ENCODE peak calls at places on chromosome 3, in four cellular contexts. One of them, this sample, is unnamed. For H3K4me1, the result is how much of the 10 kb centered on the place peaks cover.

GRCh38 chr3:12454076-12454807 is 30.0 kb upstream of the TSEN2 start:
- DNase-seq in stomach: no peak
- DNase-seq in suprapubic skin: no peak
- DNase-seq in right lobe of liver: peak
- DNase-seq in this sample: no peak

GRCh38 chr3:18806633-18807032 is 341.7 kb upstream of the KCNH8 start:
- DNase-seq in stomach: no peak
- DNase-seq in right lobe of liver: no peak
- DNase-seq in suprapubic skin: no peak
- DNase-seq in this sample: no peak

GRCh38 chr3:25021816-25022215 is 406.2 kb upstream of the RARB start:
- DNase-seq in suprapubic skin: no peak
- DNase-seq in right lobe of liver: no peak
- DNase-seq in stomach: no peak
- DNase-seq in this sample: no peak

GRCh38 chr3:56064684-56065083 is 403.6 kb downstream of the ERC2 start:
- DNase-seq in stomach: no peak
- DNase-seq in right lobe of liver: no peak
- DNase-seq in suprapubic skin: no peak
- DNase-seq in this sample: no peak

GRCh38 chr3:133135303-133135702 is 97.1 kb downstream of the TMEM108 start:
- DNase-seq in suprapubic skin: no peak
- DNase-seq in stomach: no peak
- DNase-seq in right lobe of liver: no peak
- DNase-seq in this sample: no peak

GRCh38 chr3:123880998-123881561 is 3.1 kb downstream of the MYLK start:
- DNase-seq in suprapubic skin: no peak
- DNase-seq in right lobe of liver: no peak
- DNase-seq in stomach: no peak
- DNase-seq in this sample: no peak

GRCh38 chr3:51391566-51392300 is 648 bp downstream of the RBM15B start:
- DNase-seq in stomach: peak
- DNase-seq in suprapubic skin: peak
- DNase-seq in right lobe of liver: no peak
- DNase-seq in this sample: peak

GRCh38 chr3:169285057-169285990 is 378.2 kb downstream of the MECOM start:
- DNase-seq in right lobe of liver: no peak
- DNase-seq in stomach: no peak
- DNase-seq in suprapubic skin: no peak
- DNase-seq in this sample: no peak

GRCh38 chr3:99895706-99896441 is 78.2 kb downstream of the CMSS1 start:
- DNase-seq in suprapubic skin: no peak
- DNase-seq in stomach: no peak
- DNase-seq in right lobe of liver: no peak
- DNase-seq in this sample: no peak

GRCh38 chr3:113834983-113835382 is 3.6 kb upstream of the GRAMD1C start:
- DNase-seq in suprapubic skin: no peak
- DNase-seq in stomach: no peak
- DNase-seq in right lobe of liver: no peak
- DNase-seq in this sample: no peak

GRCh38 chr3:122577409-122578028 is at the start of gene PARP15:
- DNase-seq in stomach: no peak
- DNase-seq in right lobe of liver: no peak
- DNase-seq in suprapubic skin: no peak
- DNase-seq in this sample: no peak

GRCh38 chr3:23697416-23697815 is 108.3 kb upstream of the UBE2E1 start:
- DNase-seq in stomach: no peak
- DNase-seq in suprapubic skin: no peak
- DNase-seq in right lobe of liver: no peak
- DNase-seq in this sample: no peak

GRCh38 chr3:111608378-111608777 is 13.2 kb upstream of the ZBED2 start:
- DNase-seq in right lobe of liver: no peak
- DNase-seq in stomach: no peak
- DNase-seq in suprapubic skin: no peak
- DNase-seq in this sample: no peak

GRCh38 chr3:119145500-119146167 is at the start of gene TEX55:
- DNase-seq in suprapubic skin: no peak
- DNase-seq in stomach: no peak
- DNase-seq in right lobe of liver: no peak
- DNase-seq in this sample: no peak

GRCh38 chr3:85251766-85252165 is 293.0 kb downstream of the CADM2 start:
- DNase-seq in right lobe of liver: no peak
- DNase-seq in suprapubic skin: no peak
- DNase-seq in stomach: no peak
- DNase-seq in this sample: no peak

GRCh38 chr3:184761120-184761841 is 49.4 kb upstream of the MAGEF1 start:
- DNase-seq in stomach: peak
- DNase-seq in suprapubic skin: no peak
- DNase-seq in right lobe of liver: no peak
- DNase-seq in this sample: no peak

GRCh38 chr3:127535901-127536817 is 54.4 kb downstream of the TPRA1 start:
- DNase-seq in stomach: peak
- DNase-seq in right lobe of liver: peak
- DNase-seq in suprapubic skin: no peak
- DNase-seq in this sample: no peak

GRCh38 chr3:122100591-122101491 is 45.7 kb downstream of the CD86 start:
- DNase-seq in suprapubic skin: no peak
- DNase-seq in right lobe of liver: no peak
- DNase-seq in stomach: no peak
- DNase-seq in this sample: no peak

GRCh38 chr3:127174715-127175140 is 18.2 kb upstream of the PRR23E start:
- DNase-seq in right lobe of liver: no peak
- DNase-seq in stomach: no peak
- DNase-seq in suprapubic skin: no peak
- DNase-seq in this sample: no peak

GRCh38 chr3:28575100-28575747 is 226.6 kb upstream of the AZI2 start:
- DNase-seq in stomach: peak
- DNase-seq in suprapubic skin: no peak
- DNase-seq in right lobe of liver: no peak
- DNase-seq in this sample: peak

GRCh38 chr3:40583691-40584090 is 58.9 kb downstream of the ZNF621 start:
- DNase-seq in right lobe of liver: peak
- DNase-seq in stomach: no peak
- DNase-seq in suprapubic skin: no peak
- DNase-seq in this sample: no peak

GRCh38 chr3:161067346-161067745 is 37.8 kb downstream of the B3GALNT1 start:
- DNase-seq in right lobe of liver: no peak
- DNase-seq in stomach: no peak
- DNase-seq in suprapubic skin: no peak
- DNase-seq in this sample: no peak

GRCh38 chr3:138646527-138646926 is 38.0 kb downstream of the FAIM start:
- DNase-seq in suprapubic skin: no peak
- DNase-seq in stomach: no peak
- DNase-seq in right lobe of liver: no peak
- DNase-seq in this sample: no peak

GRCh38 chr3:31246293-31247062 is 286.2 kb upstream of the STT3B start:
- DNase-seq in stomach: no peak
- DNase-seq in right lobe of liver: no peak
- DNase-seq in suprapubic skin: no peak
- DNase-seq in this sample: no peak

GRCh38 chr3:25589783-25590258 is 74.9 kb downstream of the TOP2B start:
- DNase-seq in stomach: no peak
- DNase-seq in right lobe of liver: no peak
- DNase-seq in suprapubic skin: no peak
- DNase-seq in this sample: no peak

GRCh38 chr3:23865595-23866396 is 51.0 kb downstream of the NKIRAS1 start:
- DNase-seq in suprapubic skin: no peak
- DNase-seq in right lobe of liver: no peak
- DNase-seq in stomach: no peak
- DNase-seq in this sample: no peak

GRCh38 chr3:114411292-114411691 is 117.5 kb downstream of the TIGIT start:
- DNase-seq in stomach: no peak
- DNase-seq in right lobe of liver: no peak
- DNase-seq in suprapubic skin: no peak
- DNase-seq in this sample: no peak

GRCh38 chr3:133851931-133852330 is 43.8 kb downstream of the RAB6B start:
- DNase-seq in stomach: no peak
- DNase-seq in right lobe of liver: no peak
- DNase-seq in suprapubic skin: no peak
- DNase-seq in this sample: no peak

GRCh38 chr3:188860147-188860546 is 311.6 kb upstream of the TPRG1 start:
- DNase-seq in suprapubic skin: no peak
- DNase-seq in right lobe of liver: no peak
- DNase-seq in stomach: no peak
- DNase-seq in this sample: no peak

GRCh38 chr3:45258317-45258716 is 32.2 kb upstream of the TMEM158 start:
- DNase-seq in stomach: no peak
- DNase-seq in suprapubic skin: no peak
- DNase-seq in right lobe of liver: no peak
- DNase-seq in this sample: no peak

GRCh38 chr3:161096771-161097367 is 8.3 kb downstream of the B3GALNT1 start:
- DNase-seq in stomach: peak
- DNase-seq in suprapubic skin: no peak
- DNase-seq in right lobe of liver: peak
- DNase-seq in this sample: no peak

GRCh38 chr3:188571531-188572115 is 417.7 kb downstream of the LPP start:
- DNase-seq in suprapubic skin: no peak
- DNase-seq in right lobe of liver: no peak
- DNase-seq in stomach: no peak
- DNase-seq in this sample: no peak

GRCh38 chr3:9173445-9173844 is 76.0 kb downstream of the SRGAP3 start:
- DNase-seq in stomach: no peak
- DNase-seq in suprapubic skin: no peak
- DNase-seq in right lobe of liver: no peak
- DNase-seq in this sample: no peak

GRCh38 chr3:161560006-161560637 is 63.5 kb downstream of the OTOL1 start:
- DNase-seq in stomach: peak
- DNase-seq in right lobe of liver: peak
- DNase-seq in suprapubic skin: peak
- DNase-seq in this sample: no peak

GRCh38 chr3:72977060-72977459 is 19.6 kb upstream of the PPP4R2 start:
- DNase-seq in right lobe of liver: no peak
- DNase-seq in suprapubic skin: no peak
- DNase-seq in stomach: no peak
- DNase-seq in this sample: no peak
- H3K4me1 ChIP-seq in right lobe of liver: under half
- H3K4me1 ChIP-seq in suprapubic skin: under half
- H3K4me1 ChIP-seq in stomach: under half
- H3K4me1 ChIP-seq in this sample: under half

DNA sequence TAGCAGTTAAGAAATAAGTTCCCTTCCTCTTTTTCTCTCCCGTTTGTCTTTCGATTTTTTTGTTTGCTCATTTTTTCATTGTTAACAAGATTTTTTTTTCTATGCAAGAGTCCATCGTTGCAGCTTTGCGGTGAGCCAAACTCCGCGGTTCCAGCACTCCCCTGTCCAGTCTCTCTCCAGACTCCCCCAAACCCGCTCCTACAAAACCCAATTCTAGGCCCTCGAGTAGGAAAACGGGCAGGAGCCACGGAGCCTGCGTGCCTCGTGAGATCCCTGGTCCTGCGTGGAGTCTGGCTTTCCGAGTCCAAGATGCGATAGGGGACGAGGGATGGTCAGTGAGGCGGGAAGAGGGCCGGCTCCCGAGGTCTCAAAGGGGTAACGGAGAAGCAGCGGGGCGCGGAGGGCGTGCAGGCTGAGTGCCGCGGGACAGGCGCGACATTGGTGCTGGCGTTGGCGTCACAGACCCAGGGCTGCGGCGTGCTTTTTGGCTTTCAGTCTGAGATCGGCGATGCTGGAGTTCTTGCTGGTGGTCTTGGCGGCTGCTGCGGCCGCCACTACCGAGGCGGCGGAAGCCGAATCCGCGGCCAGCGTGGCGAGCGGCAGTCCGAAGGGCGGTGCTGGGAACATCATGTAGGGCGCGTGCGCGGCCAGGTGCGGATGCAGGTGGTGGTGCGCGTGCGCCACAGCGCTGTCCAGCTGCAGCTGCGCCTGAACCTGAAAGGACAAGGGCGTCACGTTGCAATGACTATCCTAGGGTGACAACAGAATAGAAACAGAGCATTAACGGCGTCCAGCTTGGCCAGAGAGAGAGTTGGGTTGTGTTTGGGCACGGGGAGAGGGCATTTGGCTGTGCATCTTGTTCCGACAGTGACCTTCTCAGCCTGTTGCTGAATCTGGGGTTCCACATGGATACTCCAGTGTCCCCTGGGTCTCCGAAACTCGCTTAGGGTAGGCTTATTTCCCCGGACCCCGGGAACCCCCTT is 8.4 kb downstream of the SHOX2 start:
- DNase-seq in right lobe of liver: peak
- DNase-seq in suprapubic skin: peak
- DNase-seq in stomach: peak
- DNase-seq in this sample: peak
- TF ChIP-seq CTCF in right lobe of liver: no peak
- TF ChIP-seq CTCF in suprapubic skin: no peak
- TF ChIP-seq CTCF in stomach: no peak
- TF ChIP-seq CTCF in this sample: no peak

GRCh38 chr3:195170521-195170920 is 100.4 kb downstream of the XXYLT1 start:
- DNase-seq in right lobe of liver: no peak
- DNase-seq in suprapubic skin: no peak
- DNase-seq in stomach: no peak
- DNase-seq in this sample: no peak
- TF ChIP-seq POLR2A in right lobe of liver: no peak
- TF ChIP-seq POLR2A in suprapubic skin: no peak
- TF ChIP-seq POLR2A in stomach: no peak
- TF ChIP-seq POLR2A in this sample: no peak

GRCh38 chr3:129549805-129550204 is 6.8 kb downstream of the H1-8 start:
- DNase-seq in right lobe of liver: no peak
- DNase-seq in suprapubic skin: no peak
- DNase-seq in stomach: no peak
- DNase-seq in this sample: no peak
- H3K4me1 ChIP-seq in right lobe of liver: under half
- H3K4me1 ChIP-seq in suprapubic skin: under half
- H3K4me1 ChIP-seq in stomach: under half
- H3K4me1 ChIP-seq in this sample: under half

GRCh38 chr3:197686899-197687298 is 49.8 kb downstream of the RUBCN start:
- DNase-seq in stomach: no peak
- DNase-seq in right lobe of liver: no peak
- DNase-seq in suprapubic skin: no peak
- DNase-seq in this sample: no peak

GRCh38 chr3:197680955-197681521 is 55.7 kb downstream of the RUBCN start:
- DNase-seq in suprapubic skin: no peak
- DNase-seq in right lobe of liver: no peak
- DNase-seq in stomach: no peak
- DNase-seq in this sample: no peak

GRCh38 chr3:197687570-197687969 is 49.1 kb downstream of the RUBCN start:
- DNase-seq in right lobe of liver: no peak
- DNase-seq in suprapubic skin: no peak
- DNase-seq in stomach: no peak
- DNase-seq in this sample: no peak

GRCh38 chr3:197683191-197683590 is 53.5 kb downstream of the RUBCN start:
- DNase-seq in suprapubic skin: no peak
- DNase-seq in right lobe of liver: no peak
- DNase-seq in stomach: no peak
- DNase-seq in this sample: peak

GRCh38 chr3:197682713-197683112 is 54.0 kb downstream of the RUBCN start:
- DNase-seq in suprapubic skin: no peak
- DNase-seq in right lobe of liver: no peak
- DNase-seq in stomach: no peak
- DNase-seq in this sample: no peak
- TF ChIP-seq CTCF in suprapubic skin: no peak
- TF ChIP-seq CTCF in right lobe of liver: no peak
- TF ChIP-seq CTCF in stomach: no peak
- TF ChIP-seq CTCF in this sample: no peak

This sample was measured in upper lobe of left lung.